ENCODE peak calls at places on chromosomes 16 and 17, in eight cellular contexts. J is T-helper 1 cell, S is psoas muscle, G is RWPE1, N is fibroblast of lung, T is NCI-H2081, Q is PC-9, W is heart right ventricle. C is an unnamed sample.

GRCh38 chr17:27995554-27995953 is 46.9 kb upstream of the NLK start:
- DNase-seq in J (no peak), S (no peak), G (no peak), N (no peak), T (no peak), Q (no peak), W (no peak), C (no peak)

GRCh38 chr16:297832-298231 is 14.9 kb downstream of the PDIA2 start:
- DNase-seq in J (no peak), S (no peak), G (no peak), N (no peak), T (no peak), Q (no peak), W (no peak), C (no peak)

GRCh38 chr17:37485938-37486570 is 3.6 kb upstream of the DUSP14 start:
- DNase-seq in J (no peak), S (no peak), G (no peak), N (peak; percentile 51), T (no peak), Q (no peak), W (no peak), C (no peak)

GRCh38 chr16:69166946-69167930 is 19.7 kb upstream of the SNTB2 start:
- DNase-seq in J (no peak), S (no peak), G (no peak), N (no peak), T (no peak), Q (no peak), W (no peak), C (no peak)

GRCh38 chr17:52096056-52096455 is 62.5 kb downstream of the CA10 start:
- DNase-seq in J (no peak), S (no peak), G (no peak), N (no peak), T (no peak), Q (no peak), W (no peak), C (no peak)

GRCh38 chr16:87457051-87457611 is 35.7 kb downstream of the ZCCHC14 start:
- DNase-seq in J (no peak), S (no peak), G (peak; percentile 36), N (peak; percentile 63), T (no peak), Q (no peak), W (no peak), C (no peak)

GRCh38 chr17:77827461-77827968 is 131.0 kb upstream of the TNRC6C start:
- DNase-seq in J (no peak), S (peak; percentile 31), G (no peak), N (no peak), T (no peak), Q (no peak), W (no peak), C (no peak)

GRCh38 chr16:57735755-57736418 is at the start of gene KATNB1:
- DNase-seq in J (no peak), S (no peak), G (peak; percentile 13), N (no peak), T (no peak), Q (no peak), W (no peak), C (no peak)

GRCh38 chr17:47810200-47810821 is 11.3 kb downstream of the OSBPL7 start:
- DNase-seq in J (no peak), S (no peak), G (peak; percentile 83), N (peak; percentile 84), T (no peak), Q (peak; percentile 93), W (no peak), C (peak; percentile 26)

GRCh38 chr17:74941128-74941725 is 5.5 kb downstream of the OTOP3 start:
- DNase-seq in J (no peak), S (no peak), G (no peak), N (no peak), T (no peak), Q (no peak), W (no peak), C (no peak)

GRCh38 chr17:65550758-65551157 is 10.7 kb downstream of the AXIN2 start:
- DNase-seq in J (no peak), S (peak; percentile 13), G (no peak), N (no peak), T (no peak), Q (no peak), W (no peak), C (no peak)

GRCh38 chr16:23584186-23585076 is 11.7 kb downstream of the NDUFAB1 start:
- DNase-seq in J (no peak), S (no peak), G (no peak), N (no peak), T (no peak), Q (no peak), W (no peak), C (no peak)

GRCh38 chr16:52471650-52472370 is 75.1 kb downstream of the TOX3 start:
- DNase-seq in J (no peak), S (no peak), G (no peak), N (no peak), T (no peak), Q (no peak), W (no peak), C (no peak)

GRCh38 chr17:46003907-46004748 is 5.1 kb downstream of the STH start:
- DNase-seq in J (no peak), S (peak; percentile 67), G (no peak), N (peak; percentile 11), T (peak; percentile 92), Q (no peak), W (peak; percentile 56), C (no peak)

GRCh38 chr17:80477647-80478478 is 1.5 kb upstream of the NPTX1 start:
- DNase-seq in J (no peak), S (peak; percentile 81), G (peak; percentile 51), N (peak; percentile 49), T (no peak), Q (no peak), W (no peak), C (no peak)

GRCh38 chr17:38879878-38880727 is 10.2 kb downstream of the LASP1 start:
- DNase-seq in J (no peak), S (no peak), G (peak; percentile 96), N (peak; percentile 86), T (no peak), Q (peak; percentile 89), W (peak; percentile 32), C (no peak)

GRCh38 chr17:66348605-66349165 is 46.3 kb downstream of the PRKCA start:
- DNase-seq in J (no peak), S (no peak), G (peak; percentile 75), N (peak; percentile 81), T (peak; percentile 64), Q (peak; percentile 7), W (no peak), C (no peak)

GRCh38 chr17:61555127-61555531 is 35.9 kb downstream of the NACA2 start:
- DNase-seq in J (no peak), S (no peak), G (no peak), N (no peak), T (no peak), Q (peak; percentile 15), W (no peak), C (no peak)

GRCh38 chr17:69425978-69426377 is 11.5 kb downstream of the MAP2K6 start:
- DNase-seq in J (no peak), S (no peak), G (no peak), N (no peak), T (no peak), Q (no peak), W (no peak), C (no peak)

GRCh38 chr17:75241502-75241901 is 19.9 kb downstream of the GGA3 start:
- DNase-seq in J (no peak), S (no peak), G (no peak), N (no peak), T (no peak), Q (no peak), W (no peak), C (no peak)

GRCh38 chr17:58330997-58331814 is 2.6 kb upstream of the TSPOAP1 start:
- DNase-seq in J (peak; percentile 53), S (no peak), G (no peak), N (no peak), T (no peak), Q (no peak), W (no peak), C (peak; percentile 86)

GRCh38 chr17:75574404-75575093 is 13.1 kb upstream of the MYO15B start:
- DNase-seq in J (no peak), S (no peak), G (no peak), N (no peak), T (no peak), Q (no peak), W (no peak), C (no peak)

GRCh38 chr17:869567-870530 is 87.7 kb downstream of the MRM3 start:
- DNase-seq in J (no peak), S (peak; percentile 90), G (peak; percentile 95), N (peak; percentile 60), T (no peak), Q (peak; percentile 39), W (peak; percentile 47), C (no peak)

GRCh38 chr16:16029431-16030011 is 80.1 kb downstream of the ABCC1 start:
- DNase-seq in J (no peak), S (no peak), G (no peak), N (peak; percentile 79), T (no peak), Q (no peak), W (no peak), C (no peak)

GRCh38 chr17:57569860-57570259 is 175.2 kb downstream of the CCDC182 start:
- DNase-seq in J (no peak), S (no peak), G (no peak), N (no peak), T (peak; percentile 73), Q (no peak), W (no peak), C (no peak)

GRCh38 chr17:41796066-41796895 is 9.8 kb upstream of the JUP start:
- DNase-seq in J (no peak), S (no peak), G (no peak), N (no peak), T (no peak), Q (no peak), W (no peak), C (no peak)

GRCh38 chr16:23119570-23119969 is 29.7 kb downstream of the USP31 start:
- DNase-seq in J (no peak), S (no peak), G (peak; percentile 59), N (peak; percentile 58), T (no peak), Q (no peak), W (no peak), C (no peak)

GRCh38 chr16:62477796-62478195 is 441.6 kb upstream of the CDH8 start:
- DNase-seq in J (no peak), S (no peak), G (no peak), N (no peak), T (no peak), Q (no peak), W (no peak), C (no peak)

GRCh38 chr17:32484628-32485027 is 2.2 kb upstream of the CDK5R1 start:
- DNase-seq in J (no peak), S (no peak), G (no peak), N (no peak), T (no peak), Q (no peak), W (no peak), C (no peak)

GRCh38 chr16:2009302-2009711 is 314 bp downstream of the ZNF598 start:
- DNase-seq in J (no peak), S (peak; percentile 58), G (no peak), N (no peak), T (no peak), Q (no peak), W (no peak), C (peak; percentile 18)

GRCh38 chr17:60645918-60646523 is 31.6 kb upstream of the BCAS3 start:
- DNase-seq in J (no peak), S (no peak), G (no peak), N (no peak), T (peak; percentile 12), Q (no peak), W (no peak), C (no peak)

GRCh38 chr16:59886021-59886420 is 1151.9 kb upstream of the GOT2 start:
- DNase-seq in J (no peak), S (peak; percentile 39), G (no peak), N (peak; percentile 91), T (no peak), Q (no peak), W (no peak), C (no peak)

GRCh38 chr17:67912656-67913055 is 83.6 kb downstream of the C17orf58 start:
- DNase-seq in J (no peak), S (no peak), G (no peak), N (no peak), T (no peak), Q (no peak), W (no peak), C (no peak)

GRCh38 chr17:74742153-74742515 is 5.1 kb downstream of the RAB37 start:
- DNase-seq in J (no peak), S (no peak), G (no peak), N (no peak), T (peak; percentile 25), Q (peak; percentile 70), W (no peak), C (peak; percentile 46)

C was measured in CD4-positive, alpha-beta memory T cell.